ENCODE peak calls at places on chromosomes 16 and 17, in ten cellular contexts. One of them, this sample, is unnamed. For H3K36me3, the result is how much of the 10 kb centered on the place peaks cover.

GRCh38 chr17:70621593-70621992 is 452.3 kb downstream of the KCNJ2 start:
- DNase-seq in upper lobe of right lung: no peak
- DNase-seq in PC-3: no peak
- DNase-seq in trophoblast cell: no peak
- DNase-seq in IMR-90: peak
- DNase-seq in cardiac muscle cell: no peak
- DNase-seq in sigmoid colon: no peak
- DNase-seq in heart left ventricle: no peak
- DNase-seq in colonic mucosa: no peak
- DNase-seq in naive thymus-derived CD4-positive, alpha-beta T cell: no peak
- DNase-seq in this sample: no peak

GRCh38 chr17:27506348-27507218 is 50.3 kb downstream of the KSR1 start:
- DNase-seq in upper lobe of right lung: no peak
- DNase-seq in PC-3: peak
- DNase-seq in trophoblast cell: peak
- DNase-seq in IMR-90: no peak
- DNase-seq in cardiac muscle cell: no peak
- DNase-seq in sigmoid colon: no peak
- DNase-seq in heart left ventricle: no peak
- DNase-seq in colonic mucosa: no peak
- DNase-seq in naive thymus-derived CD4-positive, alpha-beta T cell: no peak
- DNase-seq in this sample: no peak

GRCh38 chr17:10117581-10118001 is 80.8 kb downstream of the GAS7 start:
- DNase-seq in upper lobe of right lung: peak
- DNase-seq in PC-3: no peak
- DNase-seq in trophoblast cell: peak
- DNase-seq in IMR-90: peak
- DNase-seq in cardiac muscle cell: no peak
- DNase-seq in sigmoid colon: peak
- DNase-seq in heart left ventricle: no peak
- DNase-seq in colonic mucosa: no peak
- DNase-seq in naive thymus-derived CD4-positive, alpha-beta T cell: no peak
- DNase-seq in this sample: no peak

GRCh38 chr16:56795011-56795410 is 65.1 kb downstream of the NUP93 start:
- DNase-seq in upper lobe of right lung: no peak
- DNase-seq in PC-3: peak
- DNase-seq in trophoblast cell: no peak
- DNase-seq in IMR-90: no peak
- DNase-seq in cardiac muscle cell: no peak
- DNase-seq in sigmoid colon: no peak
- DNase-seq in heart left ventricle: no peak
- DNase-seq in colonic mucosa: no peak
- DNase-seq in naive thymus-derived CD4-positive, alpha-beta T cell: no peak
- DNase-seq in this sample: no peak

GRCh38 chr16:80300456-80300855 is 240.3 kb upstream of the DYNLRB2 start:
- DNase-seq in upper lobe of right lung: no peak
- DNase-seq in PC-3: no peak
- DNase-seq in trophoblast cell: no peak
- DNase-seq in IMR-90: no peak
- DNase-seq in cardiac muscle cell: no peak
- DNase-seq in sigmoid colon: no peak
- DNase-seq in heart left ventricle: no peak
- DNase-seq in colonic mucosa: no peak
- DNase-seq in naive thymus-derived CD4-positive, alpha-beta T cell: no peak
- DNase-seq in this sample: no peak

GRCh38 chr16:733382-734207 is 6.7 kb downstream of the HAGHL start:
- DNase-seq in upper lobe of right lung: no peak
- DNase-seq in PC-3: no peak
- DNase-seq in trophoblast cell: peak
- DNase-seq in IMR-90: no peak
- DNase-seq in cardiac muscle cell: peak
- DNase-seq in sigmoid colon: peak
- DNase-seq in heart left ventricle: no peak
- DNase-seq in colonic mucosa: no peak
- DNase-seq in naive thymus-derived CD4-positive, alpha-beta T cell: no peak
- DNase-seq in this sample: no peak

GRCh38 chr17:28613916-28614315 is at the start of gene RSKR:
- DNase-seq in upper lobe of right lung: no peak
- DNase-seq in PC-3: no peak
- DNase-seq in trophoblast cell: no peak
- DNase-seq in IMR-90: no peak
- DNase-seq in cardiac muscle cell: no peak
- DNase-seq in sigmoid colon: no peak
- DNase-seq in heart left ventricle: no peak
- DNase-seq in colonic mucosa: no peak
- DNase-seq in naive thymus-derived CD4-positive, alpha-beta T cell: no peak
- DNase-seq in this sample: no peak

GRCh38 chr16:53053967-53054669 is 673 bp upstream of the CHD9 start:
- DNase-seq in upper lobe of right lung: peak
- DNase-seq in PC-3: peak
- DNase-seq in trophoblast cell: no peak
- DNase-seq in IMR-90: no peak
- DNase-seq in cardiac muscle cell: no peak
- DNase-seq in sigmoid colon: peak
- DNase-seq in heart left ventricle: peak
- DNase-seq in colonic mucosa: peak
- DNase-seq in naive thymus-derived CD4-positive, alpha-beta T cell: no peak
- DNase-seq in this sample: peak

GRCh38 chr16:87812200-87812656 is 46.4 kb upstream of the KLHDC4 start:
- DNase-seq in upper lobe of right lung: no peak
- DNase-seq in PC-3: no peak
- DNase-seq in trophoblast cell: no peak
- DNase-seq in IMR-90: no peak
- DNase-seq in cardiac muscle cell: peak
- DNase-seq in sigmoid colon: peak
- DNase-seq in heart left ventricle: no peak
- DNase-seq in colonic mucosa: no peak
- DNase-seq in naive thymus-derived CD4-positive, alpha-beta T cell: no peak
- DNase-seq in this sample: peak

GRCh38 chr17:47967607-47968252 is 3.2 kb upstream of the CDK5RAP3 start:
- DNase-seq in upper lobe of right lung: no peak
- DNase-seq in PC-3: peak
- DNase-seq in trophoblast cell: peak
- DNase-seq in IMR-90: peak
- DNase-seq in cardiac muscle cell: no peak
- DNase-seq in sigmoid colon: no peak
- DNase-seq in heart left ventricle: no peak
- DNase-seq in colonic mucosa: no peak
- DNase-seq in naive thymus-derived CD4-positive, alpha-beta T cell: no peak
- DNase-seq in this sample: peak
- H3K36me3 ChIP-seq in upper lobe of right lung: under half
- H3K36me3 ChIP-seq in PC-3: under half
- H3K36me3 ChIP-seq in trophoblast cell: under half
- H3K36me3 ChIP-seq in IMR-90: under half
- H3K36me3 ChIP-seq in cardiac muscle cell: under half
- H3K36me3 ChIP-seq in sigmoid colon: under half
- H3K36me3 ChIP-seq in heart left ventricle: under half
- H3K36me3 ChIP-seq in colonic mucosa: under half
- H3K36me3 ChIP-seq in naive thymus-derived CD4-positive, alpha-beta T cell: under half
- H3K36me3 ChIP-seq in this sample: under half

DNA sequence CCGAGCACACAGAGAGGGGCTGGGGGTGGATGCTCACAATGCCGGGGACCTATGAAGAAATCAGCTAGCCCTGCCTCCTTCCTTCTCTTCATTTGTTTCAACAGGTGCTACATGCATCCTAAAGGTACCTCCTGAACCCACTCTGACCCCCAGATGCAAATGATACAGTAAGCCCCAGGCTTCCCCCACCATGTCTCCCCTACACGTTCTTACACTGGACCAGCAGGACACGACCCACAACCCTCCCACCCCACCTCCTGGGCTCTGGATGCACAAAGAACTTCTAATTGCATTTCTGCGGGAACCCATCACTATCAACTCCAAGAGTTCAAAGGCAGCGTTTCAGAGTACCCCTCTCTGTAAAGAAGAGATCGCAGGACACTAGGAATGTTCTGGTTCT is 2.1 kb downstream of the XYLT1 start:
- DNase-seq in upper lobe of right lung: no peak
- DNase-seq in PC-3: no peak
- DNase-seq in trophoblast cell: no peak
- DNase-seq in IMR-90: no peak
- DNase-seq in cardiac muscle cell: no peak
- DNase-seq in sigmoid colon: no peak
- DNase-seq in heart left ventricle: no peak
- DNase-seq in colonic mucosa: no peak
- DNase-seq in naive thymus-derived CD4-positive, alpha-beta T cell: no peak
- DNase-seq in this sample: no peak
- H3K4me3 ChIP-seq in upper lobe of right lung: peak
- H3K4me3 ChIP-seq in PC-3: no peak
- H3K4me3 ChIP-seq in trophoblast cell: no peak
- H3K4me3 ChIP-seq in IMR-90: peak
- H3K4me3 ChIP-seq in cardiac muscle cell: no peak
- H3K4me3 ChIP-seq in sigmoid colon: peak
- H3K4me3 ChIP-seq in heart left ventricle: no peak
- H3K4me3 ChIP-seq in colonic mucosa: peak
- H3K4me3 ChIP-seq in naive thymus-derived CD4-positive, alpha-beta T cell: peak
- H3K4me3 ChIP-seq in this sample: no peak

DNA sequence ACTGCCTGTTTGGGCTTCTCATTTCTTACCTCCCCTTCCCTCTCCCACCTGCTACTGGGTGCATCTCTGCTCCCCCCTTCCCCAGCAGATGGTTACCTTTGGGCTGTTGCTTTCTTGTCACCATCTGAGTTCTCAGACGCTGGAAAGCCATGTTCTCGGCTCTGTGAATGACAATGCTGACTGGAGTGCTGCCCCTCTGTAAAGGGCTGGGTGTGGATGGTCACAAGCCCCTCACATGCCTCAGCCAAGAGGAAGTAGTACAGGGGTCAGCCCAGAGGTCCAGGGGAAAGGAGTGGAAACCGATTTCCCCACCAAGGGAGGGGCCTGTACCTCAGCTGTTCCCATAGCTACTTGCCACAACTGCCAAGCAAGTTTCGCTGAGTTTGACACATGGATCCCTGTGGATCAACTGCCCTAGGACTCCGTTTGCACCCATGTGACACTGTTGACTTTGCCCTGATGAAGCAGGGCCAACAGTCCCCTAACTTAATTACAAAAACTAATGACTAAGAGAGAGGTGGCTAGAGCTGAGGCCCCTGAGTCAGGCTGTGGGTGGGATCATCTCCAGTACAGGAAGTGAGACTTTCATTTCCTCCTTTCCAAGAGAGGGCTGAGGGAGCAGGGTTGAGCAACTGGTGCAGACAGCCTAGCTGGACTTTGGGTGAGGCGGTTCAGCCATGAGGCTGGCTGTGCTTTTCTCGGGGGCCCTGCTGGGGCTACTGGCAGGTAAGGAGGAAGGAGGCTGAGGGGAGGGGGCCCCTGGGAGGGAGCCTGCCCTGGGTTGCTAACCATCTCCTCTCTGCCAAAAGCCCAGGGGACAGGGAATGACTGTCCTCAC is at the start of gene CD68:
- DNase-seq in upper lobe of right lung: peak
- DNase-seq in PC-3: peak
- DNase-seq in trophoblast cell: peak
- DNase-seq in IMR-90: peak
- DNase-seq in cardiac muscle cell: peak
- DNase-seq in sigmoid colon: peak
- DNase-seq in heart left ventricle: peak
- DNase-seq in colonic mucosa: peak
- DNase-seq in naive thymus-derived CD4-positive, alpha-beta T cell: no peak
- DNase-seq in this sample: peak
- H3K36me3 ChIP-seq in upper lobe of right lung: under half
- H3K36me3 ChIP-seq in PC-3: under half
- H3K36me3 ChIP-seq in trophoblast cell: under half
- H3K36me3 ChIP-seq in IMR-90: half or more
- H3K36me3 ChIP-seq in cardiac muscle cell: half or more
- H3K36me3 ChIP-seq in sigmoid colon: under half
- H3K36me3 ChIP-seq in heart left ventricle: under half
- H3K36me3 ChIP-seq in colonic mucosa: under half
- H3K36me3 ChIP-seq in naive thymus-derived CD4-positive, alpha-beta T cell: under half
- H3K36me3 ChIP-seq in this sample: under half

GRCh38 chr16:85753559-85753958 is 2.7 kb upstream of the C16orf74 start:
- DNase-seq in upper lobe of right lung: no peak
- DNase-seq in PC-3: peak
- DNase-seq in trophoblast cell: peak
- DNase-seq in IMR-90: no peak
- DNase-seq in cardiac muscle cell: no peak
- DNase-seq in sigmoid colon: no peak
- DNase-seq in heart left ventricle: no peak
- DNase-seq in colonic mucosa: no peak
- DNase-seq in naive thymus-derived CD4-positive, alpha-beta T cell: no peak
- DNase-seq in this sample: peak

GRCh38 chr16:85750021-85750826 is 672 bp downstream of the C16orf74 start:
- DNase-seq in upper lobe of right lung: peak
- DNase-seq in PC-3: peak
- DNase-seq in trophoblast cell: peak
- DNase-seq in IMR-90: peak
- DNase-seq in cardiac muscle cell: peak
- DNase-seq in sigmoid colon: no peak
- DNase-seq in heart left ventricle: no peak
- DNase-seq in colonic mucosa: peak
- DNase-seq in naive thymus-derived CD4-positive, alpha-beta T cell: no peak
- DNase-seq in this sample: no peak

GRCh38 chr16:85752511-85753420 is 1.9 kb upstream of the C16orf74 start:
- DNase-seq in upper lobe of right lung: no peak
- DNase-seq in PC-3: peak
- DNase-seq in trophoblast cell: peak
- DNase-seq in IMR-90: peak
- DNase-seq in cardiac muscle cell: peak
- DNase-seq in sigmoid colon: peak
- DNase-seq in heart left ventricle: no peak
- DNase-seq in colonic mucosa: no peak
- DNase-seq in naive thymus-derived CD4-positive, alpha-beta T cell: no peak
- DNase-seq in this sample: peak

GRCh38 chr16:85750827-85751641 is at the start of gene C16orf74:
- DNase-seq in upper lobe of right lung: peak
- DNase-seq in PC-3: peak
- DNase-seq in trophoblast cell: peak
- DNase-seq in IMR-90: peak
- DNase-seq in cardiac muscle cell: peak
- DNase-seq in sigmoid colon: no peak
- DNase-seq in heart left ventricle: no peak
- DNase-seq in colonic mucosa: peak
- DNase-seq in naive thymus-derived CD4-positive, alpha-beta T cell: no peak
- DNase-seq in this sample: peak

DNA sequence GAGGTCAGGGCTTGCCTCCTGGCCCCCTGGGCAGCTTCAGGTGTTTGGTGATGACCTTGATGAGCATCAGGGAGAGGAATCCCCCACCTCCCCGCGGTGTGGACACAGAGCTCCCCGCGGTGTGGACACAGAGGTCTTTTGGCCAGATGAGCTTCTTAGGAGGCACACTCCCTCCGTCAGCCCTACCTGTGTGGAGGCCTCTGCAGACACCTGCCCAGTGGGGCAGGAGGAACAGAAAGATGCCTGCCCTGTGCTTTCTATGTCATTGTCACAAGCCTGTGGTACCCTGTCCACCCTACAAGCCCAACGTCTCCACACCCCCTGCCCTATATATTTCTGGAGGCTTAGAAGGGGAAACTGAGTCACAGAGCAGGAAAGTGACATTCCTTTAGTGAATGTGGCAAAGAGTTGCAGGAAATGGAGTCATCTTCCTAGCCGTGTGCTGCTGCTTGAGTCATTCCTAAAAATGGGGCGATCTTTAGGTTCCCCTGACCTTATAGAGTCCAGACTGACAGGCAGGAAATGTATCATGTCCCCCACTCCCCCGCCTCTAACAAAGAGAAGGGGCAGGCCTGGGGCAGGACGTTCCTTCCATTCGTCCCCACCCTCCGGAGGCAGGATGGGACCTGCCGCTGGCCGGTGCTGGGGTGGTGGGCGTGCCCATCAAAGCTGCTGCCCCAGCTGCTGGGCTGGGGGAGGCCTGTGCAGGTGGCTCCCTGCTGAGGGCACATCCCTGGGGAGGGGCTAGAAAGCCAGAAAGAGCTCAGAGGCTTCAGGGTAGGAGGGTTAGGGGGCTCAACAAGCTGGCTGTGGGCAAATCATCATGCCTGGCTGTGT is 987 bp upstream of the C16orf74 start:
- DNase-seq in upper lobe of right lung: no peak
- DNase-seq in PC-3: peak
- DNase-seq in trophoblast cell: no peak
- DNase-seq in IMR-90: peak
- DNase-seq in cardiac muscle cell: no peak
- DNase-seq in sigmoid colon: no peak
- DNase-seq in heart left ventricle: no peak
- DNase-seq in colonic mucosa: no peak
- DNase-seq in naive thymus-derived CD4-positive, alpha-beta T cell: no peak
- DNase-seq in this sample: no peak
- H3K4me3 ChIP-seq in upper lobe of right lung: peak
- H3K4me3 ChIP-seq in PC-3: peak
- H3K4me3 ChIP-seq in trophoblast cell: no peak
- H3K4me3 ChIP-seq in IMR-90: no peak
- H3K4me3 ChIP-seq in cardiac muscle cell: no peak
- H3K4me3 ChIP-seq in sigmoid colon: no peak
- H3K4me3 ChIP-seq in heart left ventricle: no peak
- H3K4me3 ChIP-seq in colonic mucosa: no peak
- H3K4me3 ChIP-seq in naive thymus-derived CD4-positive, alpha-beta T cell: no peak
- H3K4me3 ChIP-seq in this sample: no peak

This sample was measured in small intestine.